ENCODE peak calls at places on chromosomes 1 and 21, in nine cellular contexts. X is lower leg skin, Q is psoas muscle, P is MM.1S, F is GM23338, G is GM06990, Y is upper lobe of right lung, A is HFF-Myc, I is fibroblast of villous mesenchyme. C is an unnamed sample.

GRCh38 chr21:18725653-18726052 is 322.1 kb upstream of the TMPRSS15 start:
- DNase-seq in X (no peak), Q (no peak), P (peak; percentile 10), F (peak; percentile 56), G (no peak), Y (no peak), A (no peak), I (no peak), C (no peak)

GRCh38 chr1:48665743-48666142 is 110.9 kb downstream of the BEND5 start:
- DNase-seq in X (no peak), Q (no peak), P (no peak), F (no peak), G (no peak), Y (no peak), A (no peak), I (no peak), C (no peak)

GRCh38 chr1:182069028-182069466 is 7.5 kb upstream of the ZNF648 start:
- DNase-seq in X (no peak), Q (peak; percentile 77), P (peak; percentile 23), F (peak; percentile 89), G (no peak), Y (peak; percentile 82), A (no peak), I (peak; percentile 0), C (no peak)

GRCh38 chr1:57307382-57307781 is 116.5 kb downstream of the DAB1 start:
- DNase-seq in X (no peak), Q (no peak), P (peak; percentile 98), F (peak; percentile 91), G (peak; percentile 14), Y (no peak), A (peak; percentile 12), I (no peak), C (no peak)

GRCh38 chr1:3170566-3171453 is 101.8 kb downstream of the PRDM16 start:
- DNase-seq in X (peak; percentile 90), Q (peak; percentile 86), P (peak; percentile 43), F (no peak), G (no peak), Y (peak; percentile 85), A (no peak), I (peak; percentile 12), C (no peak)

GRCh38 chr1:180248731-180249681 is 18.9 kb downstream of the LHX4 start:
- DNase-seq in X (no peak), Q (peak; percentile 44), P (no peak), F (peak; percentile 87), G (no peak), Y (peak; percentile 55), A (no peak), I (no peak), C (no peak)

GRCh38 chr1:182299728-182300581 is 91.6 kb downstream of the GLUL start:
- DNase-seq in X (no peak), Q (peak; percentile 72), P (no peak), F (peak; percentile 3), G (no peak), Y (peak; percentile 66), A (no peak), I (peak; percentile 24), C (no peak)

GRCh38 chr1:218676991-218677390 is 331.9 kb downstream of the TGFB2 start:
- DNase-seq in X (no peak), Q (no peak), P (no peak), F (no peak), G (no peak), Y (no peak), A (no peak), I (no peak), C (no peak)

GRCh38 chr21:37219766-37220432 is 47.2 kb downstream of the VPS26C start:
- DNase-seq in X (peak; percentile 49), Q (no peak), P (no peak), F (no peak), G (no peak), Y (no peak), A (no peak), I (peak; percentile 8), C (no peak)

GRCh38 chr1:96568639-96569038 is 152.9 kb upstream of the PTBP2 start:
- DNase-seq in X (no peak), Q (no peak), P (no peak), F (no peak), G (no peak), Y (no peak), A (no peak), I (no peak), C (no peak)

GRCh38 chr1:30257742-30258380 is 465.5 kb downstream of the MATN1 start:
- DNase-seq in X (peak; percentile 68), Q (no peak), P (no peak), F (no peak), G (no peak), Y (no peak), A (no peak), I (no peak), C (no peak)
- TF ChIP-seq CTCF in X (no peak), Q (no peak), P (no peak), F (no peak), G (no peak), Y (no peak), A (no peak), I (no peak), C (no peak)

DNA sequence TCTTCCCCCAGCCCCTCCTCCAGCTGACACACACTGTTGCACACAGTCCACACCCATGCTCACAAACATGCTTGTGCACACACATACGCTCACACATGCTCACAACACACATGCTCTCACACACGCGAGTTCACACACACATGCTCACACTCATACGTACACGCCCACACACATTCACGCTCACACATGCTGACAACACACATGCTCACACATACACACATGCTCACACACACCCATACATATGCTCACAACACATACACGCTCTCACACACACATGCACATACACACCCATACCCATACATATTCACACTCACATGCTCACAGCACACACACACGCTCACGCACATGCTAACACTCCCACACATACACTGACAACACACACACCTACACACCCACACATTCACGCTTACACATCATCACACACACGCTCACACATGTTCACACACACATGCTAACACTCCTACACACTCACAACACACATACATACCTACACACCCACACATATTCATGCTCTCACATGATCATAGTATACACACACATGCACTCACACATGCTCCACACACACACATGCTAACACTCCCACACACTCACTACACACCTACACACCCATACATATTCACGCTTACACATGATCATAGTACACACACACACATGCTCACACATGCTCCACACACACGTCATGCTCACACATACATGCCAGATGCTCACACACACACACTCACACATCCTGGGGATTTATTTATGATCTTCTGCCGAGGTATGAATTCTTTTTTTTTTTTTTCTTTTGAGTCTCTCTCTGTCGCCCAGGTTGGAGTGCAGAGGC is 10.7 kb downstream of the DRAXIN start:
- DNase-seq in X (no peak), Q (no peak), P (no peak), F (no peak), G (no peak), Y (no peak), A (no peak), I (no peak), C (no peak)
- H3K4me3 ChIP-seq in X (no peak overlapping the region), Q (no peak overlapping the region), P (no peak overlapping the region), F (no peak overlapping the region), G (no peak overlapping the region), Y (no peak overlapping the region), A (no peak overlapping the region), I (no peak overlapping the region), C (no peak overlapping the region)

DNA sequence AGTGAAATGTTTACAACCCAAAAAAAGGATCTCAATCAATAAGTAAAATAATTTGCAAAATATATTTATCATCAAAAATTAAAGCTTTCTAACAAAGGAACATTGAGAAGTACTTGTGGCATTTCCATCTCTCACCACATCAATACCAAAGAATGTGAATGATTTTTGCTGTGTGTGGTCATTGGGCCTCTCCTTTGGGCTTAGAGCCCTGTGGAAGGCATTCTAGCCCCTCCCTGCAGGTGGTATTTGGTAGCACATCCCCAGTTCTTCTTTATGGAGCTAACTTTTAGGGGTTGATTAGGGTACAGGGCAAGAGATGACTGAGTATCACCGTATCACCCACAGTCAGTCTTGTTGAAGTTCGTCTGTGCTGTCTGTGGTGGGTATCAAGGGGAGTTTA is 294.1 kb upstream of the SGIP1 start:
- DNase-seq in X (no peak), Q (no peak), P (no peak), F (peak; percentile 73), G (no peak), Y (no peak), A (no peak), I (no peak), C (no peak)
- TF ChIP-seq CTCF in X (no peak), Q (no peak), P (peak; percentile 5), F (peak; percentile 32), G (peak; percentile 22), Y (no peak), A (no peak), I (no peak), C (no peak)

GRCh38 chr1:10213186-10213585 is 2.8 kb downstream of the KIF1B start:
- DNase-seq in X (no peak), Q (no peak), P (no peak), F (no peak), G (no peak), Y (no peak), A (no peak), I (no peak), C (no peak)
- H3K4me3 ChIP-seq in X (no peak overlapping the region), Q (peak overlapping the region; percentile 84), P (no peak overlapping the region), F (no peak overlapping the region), G (no peak overlapping the region), Y (no peak overlapping the region), A (no peak overlapping the region), I (no peak overlapping the region), C (no peak overlapping the region)

GRCh38 chr21:26715116-26715515 is 130.1 kb downstream of the ADAMTS1 start:
- DNase-seq in X (no peak), Q (no peak), P (no peak), F (no peak), G (no peak), Y (no peak), A (no peak), I (no peak), C (no peak)

GRCh38 chr21:26715878-26716506 is 129.2 kb downstream of the ADAMTS1 start:
- DNase-seq in X (no peak), Q (no peak), P (peak; percentile 56), F (peak; percentile 87), G (no peak), Y (no peak), A (peak; percentile 16), I (peak; percentile 56), C (no peak)

GRCh38 chr21:26719750-26720149 is 125.5 kb downstream of the ADAMTS1 start:
- DNase-seq in X (no peak), Q (peak; percentile 78), P (no peak), F (no peak), G (no peak), Y (no peak), A (no peak), I (no peak), C (no peak)

DNA sequence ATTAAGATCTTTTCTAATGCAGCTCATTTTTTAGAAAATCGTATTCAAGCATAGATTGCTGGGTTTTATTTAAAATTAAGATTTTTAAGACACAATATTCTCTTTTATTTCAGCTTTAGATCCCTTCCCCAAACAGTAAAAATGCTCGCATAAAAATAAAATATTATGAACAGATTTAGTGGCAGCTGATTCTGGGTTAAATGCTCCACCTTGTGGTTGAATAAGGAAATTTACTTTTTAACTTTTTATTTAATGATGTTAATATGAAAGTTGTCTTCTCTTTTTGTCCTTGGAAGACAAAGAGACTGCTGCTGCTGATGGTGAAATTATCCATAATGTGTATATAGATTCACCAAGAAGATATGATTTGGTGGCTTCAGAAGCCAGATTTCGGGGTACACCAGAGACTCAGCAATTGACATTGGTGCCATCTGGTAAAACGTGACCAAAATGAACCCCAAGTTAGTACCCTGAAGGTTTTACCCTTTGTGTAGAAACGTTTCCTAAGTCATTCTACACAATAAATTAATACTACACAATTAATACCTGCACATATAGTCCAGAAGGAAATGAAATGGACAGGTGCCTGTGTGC is 128.0 kb downstream of the ADAMTS1 start:
- DNase-seq in X (no peak), Q (no peak), P (peak; percentile 27), F (peak; percentile 28), G (no peak), Y (no peak), A (no peak), I (peak; percentile 34), C (no peak)
- TF ChIP-seq CTCF in X (no peak), Q (peak; percentile 56), P (peak; percentile 51), F (no peak), G (peak; percentile 35), Y (peak; percentile 69), A (peak; percentile 22), I (peak; percentile 52), C (no peak)

C was measured in AG04449.